ENCODE peak calls at places on chromosomes 5 and 9, in seven cellular contexts. Y is fibroblast of pulmonary artery, T is GM04503, U is RPMI7951, W is iPS-NIHi11, Q is SHP77, P is myocyte. B is an unnamed sample.

GRCh38 chr5:34674226-34674625 is 18.1 kb downstream of the RAI14 start:
- DNase-seq in Y (peak; percentile 97), T (peak; percentile 92), U (no peak), W (no peak), Q (no peak), P (peak; percentile 75), B (no peak)

GRCh38 chr9:14098102-14098501 is 215.8 kb downstream of the NFIB start:
- DNase-seq in Y (no peak), T (no peak), U (peak; percentile 6), W (no peak), Q (no peak), P (no peak), B (no peak)

GRCh38 chr5:160315968-160316367 is 3.6 kb upstream of the CCNJL start:
- DNase-seq in Y (peak; percentile 36), T (no peak), U (peak; percentile 64), W (no peak), Q (peak; percentile 80), P (no peak), B (peak; percentile 85)

GRCh38 chr9:71690058-71690691 is 78.1 kb downstream of the CEMIP2 start:
- DNase-seq in Y (peak; percentile 23), T (no peak), U (peak; percentile 51), W (no peak), Q (no peak), P (no peak), B (no peak)

GRCh38 chr9:133290751-133291302 is 15.8 kb upstream of the ABO start:
- DNase-seq in Y (no peak), T (no peak), U (no peak), W (no peak), Q (no peak), P (peak; percentile 0), B (no peak)

GRCh38 chr5:143592648-143593047 is 189.2 kb upstream of the NR3C1 start:
- DNase-seq in Y (peak; percentile 74), T (no peak), U (peak; percentile 31), W (no peak), Q (peak; percentile 50), P (peak; percentile 40), B (peak; percentile 27)

GRCh38 chr5:172764861-172765765 is 5.9 kb downstream of the DUSP1 start:
- DNase-seq in Y (peak; percentile 100), T (peak; percentile 98), U (peak; percentile 99), W (peak; percentile 90), Q (peak; percentile 98), P (peak; percentile 99), B (peak; percentile 99)

GRCh38 chr5:15008476-15008875 is 136.9 kb upstream of the ANKH start:
- DNase-seq in Y (peak; percentile 97), T (peak; percentile 82), U (peak; percentile 96), W (peak; percentile 35), Q (peak; percentile 100), P (peak; percentile 95), B (peak; percentile 97)

GRCh38 chr9:128685636-128686489 is 3.2 kb upstream of the SET start:
- DNase-seq in Y (no peak), T (no peak), U (no peak), W (no peak), Q (no peak), P (no peak), B (peak; percentile 30)

GRCh38 chr5:169711826-169712225 is 74.8 kb downstream of the DOCK2 start:
- DNase-seq in Y (no peak), T (no peak), U (no peak), W (no peak), Q (no peak), P (no peak), B (no peak)

GRCh38 chr5:149172709-149173505 is 31.6 kb downstream of the ABLIM3 start:
- DNase-seq in Y (peak; percentile 13), T (no peak), U (peak; percentile 71), W (no peak), Q (no peak), P (peak; percentile 75), B (no peak)

GRCh38 chr9:20135119-20135697 is 346.4 kb upstream of the SLC24A2 start:
- DNase-seq in Y (no peak), T (no peak), U (no peak), W (no peak), Q (no peak), P (no peak), B (no peak)

GRCh38 chr9:81375461-81376100 is 313.8 kb downstream of the TLE1 start:
- DNase-seq in Y (peak; percentile 58), T (no peak), U (no peak), W (no peak), Q (no peak), P (no peak), B (no peak)

GRCh38 chr9:124267271-124267807 is 9.6 kb downstream of the NEK6 start:
- DNase-seq in Y (peak; percentile 83), T (peak; percentile 70), U (peak; percentile 89), W (no peak), Q (no peak), P (peak; percentile 96), B (peak; percentile 96)

GRCh38 chr5:16787278-16787677 is 148.8 kb downstream of the MYO10 start:
- DNase-seq in Y (no peak), T (no peak), U (peak; percentile 44), W (no peak), Q (no peak), P (no peak), B (no peak)

GRCh38 chr5:169064093-169064492 is 236.8 kb downstream of the SLIT3 start:
- DNase-seq in Y (peak; percentile 29), T (no peak), U (peak; percentile 26), W (no peak), Q (no peak), P (no peak), B (peak; percentile 33)

GRCh38 chr5:175478008-175478383 is 364 bp upstream of the SFXN1 start:
- DNase-seq in Y (peak; percentile 26), T (no peak), U (no peak), W (no peak), Q (no peak), P (no peak), B (no peak)

GRCh38 chr9:73577867-73578266 is 426.2 kb downstream of the ANXA1 start:
- DNase-seq in Y (peak; percentile 39), T (no peak), U (peak; percentile 0), W (no peak), Q (peak; percentile 65), P (peak; percentile 3), B (peak; percentile 73)

GRCh38 chr5:14134086-14134485 is 9.1 kb upstream of the TRIO start:
- DNase-seq in Y (no peak), T (no peak), U (no peak), W (no peak), Q (no peak), P (no peak), B (no peak)

GRCh38 chr9:94443039-94443722 is 111.7 kb upstream of the PCAT7 start:
- DNase-seq in Y (no peak), T (no peak), U (no peak), W (no peak), Q (no peak), P (no peak), B (no peak)

GRCh38 chr9:125767349-125767748 is 20.2 kb downstream of the PBX3 start:
- DNase-seq in Y (no peak), T (no peak), U (no peak), W (no peak), Q (no peak), P (no peak), B (no peak)

GRCh38 chr9:88960632-88961031 is 30.6 kb upstream of the S1PR3 start:
- DNase-seq in Y (no peak), T (no peak), U (no peak), W (no peak), Q (no peak), P (no peak), B (no peak)

B was measured in Daoy.